ENCODE peak calls at places on chromosome 7, in six cellular contexts. K is osteoblast; Y is kidney glomerular epithelial cell; W is stimulated activated CD8-positive, alpha-beta memory T cell treated with anti-CD3 and anti-CD28 coated beads, Interleukin-4, amount 100 ng/mL, for 4 hours; M is iPS-NIHi11; P is EL. O is an unnamed sample.
A peak's percentile ranks its signal among the peaks of the same experiment; 100 is the strongest.

GRCh38 chr7:24504871-24505270 is 68.4 kb upstream of the PALS2 start:
- DNase-seq in K (no peak), Y (no peak), W (no peak), M (no peak), P (no peak), O (no peak)

GRCh38 chr7:100679129-100679926 is 5.8 kb downstream of the GNB2 start:
- DNase-seq in K (peak; percentile 89), W (no peak), M (peak; percentile 26), Y (no peak), P (no peak), O (no peak)

GRCh38 chr7:93176961-93177580 is 28.9 kb upstream of the SAMD9L start:
- DNase-seq in W (no peak), P (peak; percentile 24), Y (no peak), M (no peak), K (no peak), O (no peak)

GRCh38 chr7:64946772-64947171 is 43.7 kb downstream of the ZNF273 start:
- DNase-seq in P (peak; percentile 7), K (no peak), W (no peak), M (peak; percentile 51), Y (no peak), O (no peak)

GRCh38 chr7:71473366-71473967 is 341.5 kb downstream of the GALNT17 start:
- DNase-seq in M (no peak), K (no peak), W (no peak), Y (no peak), P (no peak), O (no peak)

GRCh38 chr7:22853674-22854157 is 31.1 kb upstream of the TOMM7 start:
- DNase-seq in Y (no peak), W (peak; percentile 46), K (no peak), M (no peak), P (no peak), O (no peak)

GRCh38 chr7:150731916-150732315 is 5.3 kb upstream of the GIMAP5 start:
- DNase-seq in P (no peak), W (no peak), M (no peak), Y (no peak), K (no peak), O (no peak)

GRCh38 chr7:157396316-157397035 is 59.7 kb downstream of the DNAJB6 start:
- DNase-seq in W (no peak), P (no peak), M (no peak), K (no peak), Y (no peak), O (no peak)

GRCh38 chr7:134943785-134944400 is 42.4 kb upstream of the AGBL3 start:
- DNase-seq in M (no peak), P (peak; percentile 23), Y (no peak), W (no peak), K (no peak), O (no peak)

GRCh38 chr7:5452937-5453540 is 29.4 kb upstream of the TNRC18 start:
- DNase-seq in W (no peak), M (peak; percentile 75), K (peak; percentile 94), Y (no peak), P (peak; percentile 80), O (no peak)

GRCh38 chr7:122965306-122965705 is 30.2 kb downstream of the TAS2R16 start:
- DNase-seq in P (no peak), W (no peak), M (no peak), K (no peak), Y (no peak), O (no peak)

GRCh38 chr7:5702876-5703571 is 78.4 kb downstream of the RNF216 start:
- DNase-seq in P (peak; percentile 37), M (no peak), K (no peak), Y (peak; percentile 72), W (no peak), O (no peak)

GRCh38 chr7:101441890-101442289 is 79.2 kb downstream of the COL26A1 start:
- DNase-seq in M (no peak), W (no peak), P (no peak), Y (no peak), K (no peak), O (no peak)

GRCh38 chr7:92884218-92884617 is 47.8 kb upstream of the CDK6 start:
- DNase-seq in W (no peak), P (no peak), K (no peak), M (no peak), Y (no peak), O (no peak)

GRCh38 chr7:142279616-142280015 is 21.8 kb upstream of the PRSS58 start:
- DNase-seq in K (no peak), W (no peak), Y (no peak), M (no peak), P (no peak), O (no peak)

GRCh38 chr7:86773309-86773708 is 129.6 kb downstream of the GRM3 start:
- DNase-seq in P (no peak), M (no peak), Y (no peak), K (no peak), W (no peak), O (no peak)

GRCh38 chr7:132739271-132739955 is 163.1 kb upstream of the PLXNA4 start:
- DNase-seq in K (peak; percentile 29), W (no peak), Y (no peak), M (no peak), P (peak; percentile 84), O (no peak)

GRCh38 chr7:120931243-120931642 is 19.3 kb upstream of the ING3 start:
- DNase-seq in W (no peak), Y (no peak), M (no peak), K (no peak), P (no peak), O (no peak)

GRCh38 chr7:16409777-16410176 is 11.6 kb downstream of the CRPPA start:
- DNase-seq in M (no peak), P (no peak), W (no peak), K (no peak), Y (no peak), O (no peak)

GRCh38 chr7:48089415-48089975 is 430 bp downstream of the UPP1 start:
- DNase-seq in M (peak; percentile 71), W (no peak), K (peak; percentile 86), Y (no peak), P (no peak), O (no peak)

GRCh38 chr7:2851499-2851898 is 7.4 kb upstream of the GNA12 start:
- DNase-seq in W (no peak), M (no peak), P (no peak), K (no peak), Y (no peak), O (no peak)

GRCh38 chr7:22251284-22251683 is 105.7 kb downstream of the RAPGEF5 start:
- DNase-seq in M (no peak), W (no peak), Y (no peak), P (no peak), K (peak; percentile 42), O (no peak)

GRCh38 chr7:114243646-114244045 is 171.0 kb upstream of the FOXP2 start:
- DNase-seq in M (no peak), K (peak; percentile 34), W (no peak), P (no peak), Y (peak; percentile 79), O (no peak)

GRCh38 chr7:155763721-155764431 is 48.4 kb downstream of the SHH start:
- DNase-seq in W (no peak), Y (no peak), K (no peak), P (no peak), M (no peak), O (no peak)

GRCh38 chr7:31100445-31100844 is 48.3 kb downstream of the ADCYAP1R1 start:
- DNase-seq in W (no peak), M (no peak), K (peak; percentile 88), P (peak; percentile 34), Y (no peak), O (no peak)

GRCh38 chr7:47573758-47574472 is 8.0 kb downstream of the TNS3 start:
- DNase-seq in K (peak; percentile 84), P (peak; percentile 95), W (no peak), Y (peak; percentile 87), M (no peak), O (peak; percentile 56)

GRCh38 chr7:157926521-157927167 is 589.8 kb downstream of the DNAJB6 start:
- DNase-seq in Y (no peak), K (no peak), M (no peak), P (no peak), W (no peak), O (no peak)

GRCh38 chr7:132141109-132141508 is 435.2 kb downstream of the PLXNA4 start:
- DNase-seq in Y (no peak), W (no peak), K (peak; percentile 86), P (no peak), M (no peak), O (no peak)

GRCh38 chr7:139602143-139602722 is 78.7 kb downstream of the CLEC2L start:
- DNase-seq in M (peak; percentile 56), W (no peak), Y (peak; percentile 35), P (peak; percentile 33), K (peak; percentile 88), O (no peak)

GRCh38 chr7:33893377-33893776 is 12.0 kb upstream of the BMPER start:
- DNase-seq in M (no peak), K (no peak), W (no peak), P (no peak), Y (no peak), O (no peak)